ENCODE peak calls at places on chromosomes 6 and 20, in six cellular contexts. Q, A, B, K, D and E are unnamed samples.

GRCh38 chr20:52193133-52193532 is 1.6 kb upstream of the ZFP64 start:
- DNase-seq in A (no peak), B (no peak), Q (no peak), K (peak; percentile 5), D (no peak), E (no peak)

GRCh38 chr20:35290186-35290886 is 1.9 kb downstream of the FAM83C start:
- DNase-seq in B (no peak), K (no peak), D (no peak), Q (no peak), A (no peak), E (no peak)

GRCh38 chr20:432677-433299 is 24.7 kb downstream of the RBCK1 start:
- DNase-seq in A (no peak), K (no peak), D (no peak), Q (no peak), B (no peak), E (no peak)

GRCh38 chr6:88867841-88868558 is 95.4 kb downstream of the RNGTT start:
- DNase-seq in B (peak; percentile 67), A (no peak), K (peak; percentile 1), Q (no peak), D (peak; percentile 37), E (peak; percentile 70)

GRCh38 chr20:51802170-51802745 is at the start of gene SALL4:
- DNase-seq in D (peak; percentile 30), Q (no peak), A (no peak), K (no peak), B (no peak), E (no peak)

GRCh38 chr20:43387737-43388136 is 70.0 kb upstream of the SRSF6 start:
- DNase-seq in B (no peak), K (no peak), Q (no peak), D (no peak), A (no peak), E (no peak)

GRCh38 chr6:32439708-32440214 is at the start of gene HLA-DRA:
- DNase-seq in Q (peak; percentile 17), K (peak; percentile 99), D (peak; percentile 64), B (peak; percentile 62), A (no peak), E (peak; percentile 45)

GRCh38 chr20:14410869-14411555 is 73.6 kb upstream of the FLRT3 start:
- DNase-seq in K (no peak), D (no peak), A (no peak), Q (no peak), B (no peak), E (no peak)

GRCh38 chr6:15444881-15445280 is 199.0 kb downstream of the JARID2 start:
- DNase-seq in Q (no peak), D (no peak), K (no peak), B (peak; percentile 20), A (no peak), E (no peak)

GRCh38 chr6:52161689-52162438 is 24.3 kb upstream of the IL17A start:
- DNase-seq in D (no peak), Q (no peak), B (no peak), A (no peak), K (no peak), E (no peak)

GRCh38 chr6:53042112-53042511 is 23.1 kb upstream of the FBXO9 start:
- DNase-seq in Q (peak; percentile 28), D (peak; percentile 84), K (no peak), B (peak; percentile 43), A (no peak), E (peak; percentile 92)

GRCh38 chr6:42742116-42742894 is 3.6 kb downstream of the TBCC start:
- DNase-seq in D (no peak), A (no peak), K (peak; percentile 88), Q (peak; percentile 42), B (peak; percentile 88), E (peak; percentile 54)

GRCh38 chr6:17240803-17241500 is 40.2 kb upstream of the RBM24 start:
- DNase-seq in Q (no peak), K (peak; percentile 6), D (no peak), B (no peak), A (no peak), E (no peak)

GRCh38 chr6:10409766-10410209 is 5.1 kb downstream of the TFAP2A start:
- DNase-seq in Q (no peak), B (no peak), K (no peak), A (no peak), D (no peak), E (no peak)

GRCh38 chr20:47620808-47621805 is 119.4 kb downstream of the NCOA3 start:
- DNase-seq in K (peak; percentile 81), A (no peak), D (peak; percentile 87), Q (no peak), B (peak; percentile 75), E (peak; percentile 76)

GRCh38 chr6:17588011-17588410 is 12.1 kb upstream of the FAM8A1 start:
- DNase-seq in A (no peak), K (no peak), Q (no peak), D (no peak), B (no peak), E (no peak)

GRCh38 chr6:127219869-127220268 is 46.8 kb upstream of the RNF146 start:
- DNase-seq in A (no peak), K (no peak), B (no peak), D (no peak), Q (no peak), E (no peak)

GRCh38 chr6:453152-453551 is 61.6 kb downstream of the IRF4 start:
- DNase-seq in A (peak; percentile 71), Q (no peak), D (no peak), K (no peak), B (no peak), E (no peak)

GRCh38 chr6:7047966-7048365 is 59.8 kb upstream of the RREB1 start:
- DNase-seq in K (peak; percentile 47), B (no peak), D (peak; percentile 23), A (no peak), Q (no peak), E (peak; percentile 38)

GRCh38 chr20:48051810-48052491 is 266.7 kb upstream of the SULF2 start:
- DNase-seq in A (no peak), K (no peak), Q (peak; percentile 64), D (peak; percentile 82), B (peak; percentile 91), E (peak; percentile 88)

GRCh38 chr6:49336514-49337131 is 126.4 kb downstream of the MMUT start:
- DNase-seq in B (peak; percentile 92), K (peak; percentile 95), A (no peak), Q (no peak), D (peak; percentile 63), E (peak; percentile 50)

GRCh38 chr6:127878115-127878514 is 22.7 kb downstream of the THEMIS start:
- DNase-seq in Q (no peak), A (no peak), B (no peak), D (no peak), K (no peak), E (no peak)

GRCh38 chr6:142275146-142276006 is 26.4 kb upstream of the ADGRG6 start:
- DNase-seq in D (peak; percentile 39), Q (peak; percentile 6), A (no peak), B (peak; percentile 31), K (no peak), E (peak; percentile 31)

GRCh38 chr6:143743256-143744166 is 65.7 kb downstream of the PHACTR2 start:
- DNase-seq in Q (no peak), K (no peak), A (no peak), D (peak; percentile 56), B (no peak), E (peak; percentile 34)

GRCh38 chr6:110116258-110116657 is 63.2 kb downstream of the WASF1 start:
- DNase-seq in Q (no peak), B (no peak), K (no peak), A (no peak), D (no peak), E (no peak)

GRCh38 chr6:32845381-32845884 is 1.6 kb upstream of the PSMB8 start:
- DNase-seq in K (peak; percentile 47), B (no peak), D (no peak), Q (no peak), A (no peak), E (no peak)

GRCh38 chr6:29510202-29510601 is 22.4 kb upstream of the MAS1L start:
- DNase-seq in Q (no peak), D (no peak), B (no peak), A (no peak), K (no peak), E (no peak)